ENCODE peak calls at places on chromosomes 5 and 9, in nine cellular contexts. Y is activated T-cell treated with anti-CD3 and anti-CD28 coated beads, Interleukin-2, amount 50 U/mL, for 72 hours; P is NT2/D1; R is GM04504; J is brain microvascular endothelial cell; L is caudate nucleus; F is breast epithelium; T is NCI-H460; G is T-helper 2 cell. I is an unnamed sample.
A peak's percentile ranks its signal among the peaks of the same experiment; 100 is the strongest.

GRCh38 chr5:157912621-157913325 is 53.8 kb upstream of the CLINT1 start:
- DNase-seq in Y (no peak), P (no peak), R (no peak), J (no peak), L (no peak), F (no peak), T (no peak), G (no peak), I (no peak)

GRCh38 chr9:97284798-97285197 is 22.7 kb upstream of the CCDC180 start:
- DNase-seq in Y (no peak), P (no peak), R (no peak), J (no peak), L (no peak), F (no peak), T (no peak), G (no peak), I (no peak)

GRCh38 chr5:73997936-73998335 is 371.9 kb downstream of the ARHGEF28 start:
- DNase-seq in Y (no peak), P (no peak), R (no peak), J (peak; percentile 11), L (no peak), F (no peak), T (no peak), G (no peak), I (no peak)

GRCh38 chr9:109171926-109172325 is 4.9 kb upstream of the FRRS1L start:
- DNase-seq in Y (no peak), P (no peak), R (no peak), J (peak; percentile 5), L (no peak), F (no peak), T (no peak), G (no peak), I (no peak)

GRCh38 chr5:67211926-67212325 is 15.3 kb upstream of the CD180 start:
- DNase-seq in Y (no peak), P (no peak), R (peak; percentile 31), J (peak; percentile 69), L (no peak), F (no peak), T (no peak), G (no peak), I (peak; percentile 15)

GRCh38 chr9:114472765-114473446 is 32.4 kb downstream of the WHRN start:
- DNase-seq in Y (no peak), P (no peak), R (no peak), J (no peak), L (no peak), F (no peak), T (no peak), G (no peak), I (no peak)

GRCh38 chr9:134669556-134669955 is 28.0 kb downstream of the COL5A1 start:
- DNase-seq in Y (no peak), P (no peak), R (no peak), J (no peak), L (no peak), F (no peak), T (no peak), G (no peak), I (no peak)

GRCh38 chr9:120711841-120712538 is 2.3 kb downstream of the MEGF9 start:
- DNase-seq in Y (no peak), P (no peak), R (no peak), J (no peak), L (no peak), F (no peak), T (no peak), G (no peak), I (no peak)

GRCh38 chr5:95709967-95710650 is 21.0 kb upstream of the RHOBTB3 start:
- DNase-seq in Y (no peak), P (no peak), R (no peak), J (no peak), L (no peak), F (no peak), T (no peak), G (no peak), I (no peak)

GRCh38 chr5:163409384-163409783 is 28.0 kb upstream of the CCNG1 start:
- DNase-seq in Y (no peak), P (no peak), R (no peak), J (no peak), L (no peak), F (no peak), T (no peak), G (no peak), I (no peak)

GRCh38 chr5:152505442-152506042 is 100.5 kb upstream of the NMUR2 start:
- DNase-seq in Y (peak; percentile 40), P (peak; percentile 54), R (peak; percentile 28), J (peak; percentile 46), L (peak; percentile 2), F (no peak), T (peak; percentile 54), G (no peak), I (peak; percentile 40)

GRCh38 chr5:171405615-171406014 is 13.8 kb upstream of the FGF18 start:
- DNase-seq in Y (no peak), P (no peak), R (no peak), J (no peak), L (no peak), F (no peak), T (no peak), G (no peak), I (peak; percentile 6)

GRCh38 chr5:36660397-36661049 is 54.1 kb downstream of the SLC1A3 start:
- DNase-seq in Y (no peak), P (no peak), R (no peak), J (no peak), L (no peak), F (no peak), T (no peak), G (no peak), I (no peak)

GRCh38 chr5:66769839-66770617 is 173.8 kb downstream of the MAST4 start:
- DNase-seq in Y (no peak), P (peak; percentile 42), R (no peak), J (no peak), L (no peak), F (no peak), T (peak; percentile 14), G (no peak), I (no peak)

GRCh38 chr5:132775439-132776076 is 1.5 kb downstream of the SEPTIN8 start:
- DNase-seq in Y (no peak), P (no peak), R (no peak), J (no peak), L (no peak), F (no peak), T (no peak), G (no peak), I (no peak)

GRCh38 chr5:1054799-1055775 is 46.5 kb downstream of the NKD2 start:
- DNase-seq in Y (no peak), P (no peak), R (no peak), J (no peak), L (no peak), F (no peak), T (no peak), G (no peak), I (no peak)

GRCh38 chr5:173648308-173648866 is 31.9 kb upstream of the BOD1 start:
- DNase-seq in Y (no peak), P (no peak), R (no peak), J (no peak), L (no peak), F (no peak), T (no peak), G (no peak), I (no peak)

GRCh38 chr5:142303576-142303975 is 21.2 kb downstream of the SPRY4 start:
- DNase-seq in Y (no peak), P (no peak), R (no peak), J (no peak), L (no peak), F (no peak), T (no peak), G (no peak), I (no peak)

GRCh38 chr5:91182763-91183162 is 200.4 kb downstream of the ARRDC3 start:
- DNase-seq in Y (no peak), P (no peak), R (peak; percentile 81), J (no peak), L (no peak), F (no peak), T (no peak), G (no peak), I (no peak)

GRCh38 chr9:37466037-37466709 is 923 bp upstream of the ZBTB5 start:
- DNase-seq in Y (peak; percentile 35), P (peak; percentile 83), R (peak; percentile 79), J (peak; percentile 83), L (no peak), F (no peak), T (peak; percentile 80), G (peak; percentile 13), I (no peak)

GRCh38 chr9:72986522-72987116 is 33.8 kb upstream of the ALDH1A1 start:
- DNase-seq in Y (no peak), P (no peak), R (no peak), J (no peak), L (no peak), F (no peak), T (no peak), G (no peak), I (no peak)

GRCh38 chr9:69748304-69748703 is 11.5 kb downstream of the PTAR1 start:
- DNase-seq in Y (no peak), P (no peak), R (no peak), J (no peak), L (no peak), F (no peak), T (no peak), G (no peak), I (no peak)

GRCh38 chr5:150034677-150035076 is 34.1 kb downstream of the HMGXB3 start:
- DNase-seq in Y (no peak), P (no peak), R (peak; percentile 86), J (peak; percentile 70), L (no peak), F (no peak), T (no peak), G (no peak), I (no peak)

GRCh38 chr5:111535879-111536549 is 23.7 kb upstream of the STARD4 start:
- DNase-seq in Y (no peak), P (no peak), R (no peak), J (no peak), L (no peak), F (no peak), T (no peak), G (no peak), I (no peak)

GRCh38 chr9:95313010-95313498 is 4.5 kb downstream of the FANCC start:
- DNase-seq in Y (no peak), P (no peak), R (no peak), J (peak; percentile 25), L (peak; percentile 19), F (peak; percentile 56), T (peak; percentile 63), G (no peak), I (peak; percentile 32)

GRCh38 chr5:99061299-99061698 is 132.5 kb upstream of the CHD1 start:
- DNase-seq in Y (no peak), P (no peak), R (no peak), J (peak; percentile 22), L (no peak), F (no peak), T (no peak), G (no peak), I (no peak)

GRCh38 chr9:89686134-89686533 is 81.3 kb downstream of the GADD45G start:
- DNase-seq in Y (no peak), P (no peak), R (no peak), J (no peak), L (no peak), F (no peak), T (no peak), G (no peak), I (no peak)

GRCh38 chr5:34658023-34658422 is 1.9 kb downstream of the RAI14 start:
- DNase-seq in Y (no peak), P (no peak), R (no peak), J (peak; percentile 62), L (no peak), F (no peak), T (no peak), G (no peak), I (no peak)

GRCh38 chr9:74963043-74963442 is 10.3 kb upstream of the C9orf40 start:
- DNase-seq in Y (no peak), P (no peak), R (no peak), J (no peak), L (no peak), F (no peak), T (no peak), G (no peak), I (no peak)